ENCODE peak calls at places on chromosomes 1 and 21, in four cellular contexts. Y is midbrain, W is HFFc6, E is endodermal cell. A is an unnamed sample.

GRCh38 chr21:40129809-40130208 is 262.6 kb downstream of the PCP4 start:
- DNase-seq in W (no peak), Y (no peak), E (no peak), A (no peak)

GRCh38 chr1:1418464-1419362 is 2.4 kb downstream of the ANKRD65 start:
- DNase-seq in E (no peak), W (no peak), Y (no peak), A (no peak)

GRCh38 chr1:226708967-226709396 is 30.1 kb downstream of the ITPKB start:
- DNase-seq in E (no peak), Y (no peak), W (no peak), A (no peak)

GRCh38 chr1:210445931-210446330 is 117.2 kb downstream of the HHAT start:
- DNase-seq in E (no peak), W (no peak), Y (no peak), A (no peak)

GRCh38 chr1:109208847-109209463 is 4.8 kb upstream of the SARS1 start:
- DNase-seq in Y (no peak), E (no peak), W (no peak), A (no peak)

GRCh38 chr1:55214903-55215193 is 316 bp downstream of the USP24 start:
- DNase-seq in E (peak), Y (peak), W (no peak), A (peak)

GRCh38 chr1:169724168-169724567 is 9.7 kb downstream of the SELE start:
- DNase-seq in E (no peak), W (no peak), Y (no peak), A (no peak)

GRCh38 chr1:206766251-206766856 is 4.2 kb upstream of the IL19 start:
- DNase-seq in Y (no peak), W (peak), E (no peak), A (peak)

GRCh38 chr1:180923024-180923841 is 10.5 kb downstream of the KIAA1614 start:
- DNase-seq in W (no peak), Y (no peak), E (peak), A (peak)

GRCh38 chr1:16126160-16126559 is 29.7 kb downstream of the EPHA2 start:
- DNase-seq in Y (no peak), W (no peak), E (peak), A (no peak)

GRCh38 chr1:9388628-9389184 is 96.0 kb downstream of the SPSB1 start:
- DNase-seq in Y (peak), E (no peak), W (no peak), A (peak)

GRCh38 chr1:116852910-116853309 is 56.8 kb upstream of the PTGFRN start:
- DNase-seq in Y (no peak), E (peak), W (peak), A (peak)

GRCh38 chr1:218880484-218881060 is 293.1 kb upstream of the LYPLAL1 start:
- DNase-seq in W (no peak), E (no peak), Y (no peak), A (no peak)

GRCh38 chr1:165907256-165907857 is 79.9 kb downstream of the UCK2 start:
- DNase-seq in W (peak), Y (no peak), E (peak), A (no peak)

GRCh38 chr1:92995420-92996130 is 34.3 kb upstream of the DIPK1A start:
- DNase-seq in E (no peak), Y (no peak), W (no peak), A (no peak)

GRCh38 chr1:76782777-76783176 is 84.5 kb upstream of the ST6GALNAC5 start:
- DNase-seq in W (no peak), Y (no peak), E (no peak), A (peak)

GRCh38 chr1:177469519-177469918 is 298.8 kb downstream of the BRINP2 start:
- DNase-seq in Y (no peak), W (no peak), E (no peak), A (no peak)

GRCh38 chr1:54567961-54568360 is 19.9 kb downstream of the ACOT11 start:
- DNase-seq in E (no peak), Y (no peak), W (no peak), A (no peak)

GRCh38 chr1:15386128-15386824 is 23.4 kb upstream of the EFHD2 start:
- DNase-seq in Y (peak), E (peak), W (no peak), A (peak)

GRCh38 chr1:99268021-99268420 is 3.7 kb downstream of the PLPPR4 start:
- DNase-seq in Y (no peak), W (peak), E (no peak), A (peak)

GRCh38 chr1:200139661-200140250 is 112.2 kb downstream of the NR5A2 start:
- DNase-seq in W (peak), Y (no peak), E (no peak), A (peak)

A was measured in AG20443.